ENCODE peak calls at places on chromosomes 13 and 19, in nine cellular contexts. K, C, H, O, D, U, I, L and Z are unnamed samples.

GRCh38 chr13:112254061-112254818 is 121.9 kb upstream of the SPACA7 start:
- DNase-seq in K (no peak), C (no peak), H (no peak), O (no peak), D (no peak), U (no peak), I (no peak), L (no peak), Z (no peak)

GRCh38 chr19:4278926-4279529 is at the start of gene SHD:
- DNase-seq in K (no peak), C (no peak), H (no peak), O (no peak), D (no peak), U (no peak), I (no peak), L (no peak), Z (no peak)

GRCh38 chr13:95349267-95349666 is 48.0 kb upstream of the ABCC4 start:
- DNase-seq in K (no peak), C (peak; percentile 37), H (no peak), O (no peak), D (no peak), U (no peak), I (no peak), L (no peak), Z (no peak)

GRCh38 chr19:31066385-31066784 is 282.9 kb downstream of the TSHZ3 start:
- DNase-seq in K (peak; percentile 53), C (peak; percentile 22), H (no peak), O (peak; percentile 45), D (peak; percentile 70), U (no peak), I (no peak), L (no peak), Z (no peak)

GRCh38 chr19:45440873-45441654 is 17.3 kb upstream of the ERCC1 start:
- DNase-seq in K (no peak), C (peak; percentile 15), H (no peak), O (no peak), D (peak; percentile 27), U (no peak), I (no peak), L (no peak), Z (no peak)

GRCh38 chr19:14023404-14024235 is 4.3 kb upstream of the RLN3 start:
- DNase-seq in K (no peak), C (peak; percentile 72), H (no peak), O (no peak), D (peak; percentile 54), U (no peak), I (no peak), L (peak; percentile 71), Z (no peak)

GRCh38 chr19:19276386-19276785 is 3.3 kb upstream of the TM6SF2 start:
- DNase-seq in K (peak; percentile 33), C (no peak), H (no peak), O (no peak), D (peak; percentile 68), U (no peak), I (no peak), L (no peak), Z (no peak)

GRCh38 chr13:37011002-37011401 is 10.4 kb downstream of the EXOSC8 start:
- DNase-seq in K (no peak), C (no peak), H (no peak), O (no peak), D (peak; percentile 11), U (no peak), I (no peak), L (no peak), Z (no peak)

GRCh38 chr13:98838776-98839175 is 86.3 kb upstream of the SLC15A1 start:
- DNase-seq in K (no peak), C (no peak), H (no peak), O (no peak), D (peak; percentile 44), U (no peak), I (no peak), L (no peak), Z (no peak)

GRCh38 chr13:76472916-76473315 is 413.3 kb downstream of the KCTD12 start:
- DNase-seq in K (no peak), C (peak; percentile 17), H (no peak), O (no peak), D (no peak), U (no peak), I (no peak), L (no peak), Z (no peak)

GRCh38 chr13:42272115-42272756 is at the start of gene AKAP11:
- DNase-seq in K (no peak), C (peak; percentile 64), H (peak; percentile 11), O (no peak), D (peak; percentile 36), U (no peak), I (peak; percentile 6), L (no peak), Z (no peak)

GRCh38 chr13:46289260-46289955 is 77.7 kb downstream of the LRRC63 start:
- DNase-seq in K (no peak), C (no peak), H (no peak), O (no peak), D (no peak), U (no peak), I (no peak), L (no peak), Z (no peak)

GRCh38 chr13:51623473-51623872 is 39.2 kb downstream of the WDFY2 start:
- DNase-seq in K (no peak), C (no peak), H (no peak), O (no peak), D (peak; percentile 58), U (no peak), I (no peak), L (no peak), Z (no peak)